ENCODE peak calls at places on chromosomes 13 and 19, in five cellular contexts. G is occipital lobe, J is kidney epithelial cell, V is HCEC 1CT, Q is kidney tubule cell. E is an unnamed sample.

GRCh38 chr13:98327326-98328314 is 150.6 kb upstream of the RNF113B start:
- DNase-seq in V (no peak), G (no peak), Q (peak), J (peak), E (no peak)

GRCh38 chr13:100214886-100215285 is 126.0 kb downstream of the PCCA start:
- DNase-seq in V (peak), G (no peak), J (no peak), Q (no peak), E (no peak)

GRCh38 chr13:30806784-30807183 is 71.4 kb downstream of the ALOX5AP start:
- DNase-seq in J (no peak), G (no peak), Q (peak), V (peak), E (no peak)

GRCh38 chr13:26021516-26021915 is 30.3 kb downstream of the SHISA2 start:
- DNase-seq in V (no peak), G (no peak), J (peak), Q (peak), E (no peak)

GRCh38 chr19:10105241-10106099 is 692 bp upstream of the PPAN start:
- DNase-seq in Q (no peak), G (no peak), J (no peak), V (no peak), E (no peak)

GRCh38 chr13:21616205-21616604 is 12.2 kb upstream of the MICU2 start:
- DNase-seq in V (no peak), J (no peak), G (no peak), Q (peak), E (no peak)

GRCh38 chr19:17865364-17866311 is 5.9 kb downstream of the RPL18A start:
- DNase-seq in J (no peak), Q (peak), G (no peak), V (no peak), E (no peak)

GRCh38 chr19:15702590-15702930 is 25.3 kb upstream of the OR10H2 start:
- DNase-seq in G (no peak), V (peak), Q (peak), J (no peak), E (no peak)

GRCh38 chr19:43784251-43784980 is 3.6 kb upstream of the KCNN4 start:
- DNase-seq in Q (peak), G (no peak), V (peak), J (peak), E (no peak)

GRCh38 chr13:40484981-40485380 is 181.5 kb downstream of the FOXO1 start:
- DNase-seq in J (no peak), Q (no peak), V (no peak), G (no peak), E (no peak)

GRCh38 chr13:21541271-21541670 is 62.7 kb downstream of the MICU2 start:
- DNase-seq in V (no peak), Q (peak), J (no peak), G (no peak), E (no peak)